ENCODE peak calls at places on chromosomes 7 and 10, in five cellular contexts. One of them, this sample, is unnamed.

GRCh38 chr7:495326-495725 is 24.3 kb downstream of the PDGFA start:
- DNase-seq in epithelial cell of esophagus: no peak
- DNase-seq in nephron progenitor cell: no peak
- DNase-seq in tibial artery: peak
- DNase-seq in brain microvascular endothelial cell: no peak
- DNase-seq in this sample: no peak

GRCh38 chr10:3263747-3264146 is 91.2 kb upstream of the PITRM1 start:
- DNase-seq in brain microvascular endothelial cell: no peak
- DNase-seq in tibial artery: no peak
- DNase-seq in epithelial cell of esophagus: no peak
- DNase-seq in nephron progenitor cell: no peak
- DNase-seq in this sample: no peak

GRCh38 chr10:15745748-15746147 is 26.0 kb upstream of the ITGA8 start:
- DNase-seq in nephron progenitor cell: no peak
- DNase-seq in brain microvascular endothelial cell: peak
- DNase-seq in tibial artery: no peak
- DNase-seq in epithelial cell of esophagus: no peak
- DNase-seq in this sample: no peak

GRCh38 chr10:24898501-24898900 is 53.9 kb downstream of the PRTFDC1 start:
- DNase-seq in epithelial cell of esophagus: no peak
- DNase-seq in tibial artery: no peak
- DNase-seq in nephron progenitor cell: no peak
- DNase-seq in brain microvascular endothelial cell: no peak
- DNase-seq in this sample: no peak

GRCh38 chr7:140417456-140418155 is 13.7 kb downstream of the RAB19 start:
- DNase-seq in nephron progenitor cell: no peak
- DNase-seq in tibial artery: no peak
- DNase-seq in brain microvascular endothelial cell: no peak
- DNase-seq in epithelial cell of esophagus: no peak
- DNase-seq in this sample: no peak

GRCh38 chr10:132482090-132482489 is 55.5 kb upstream of the INPP5A start:
- DNase-seq in brain microvascular endothelial cell: peak
- DNase-seq in nephron progenitor cell: no peak
- DNase-seq in tibial artery: no peak
- DNase-seq in epithelial cell of esophagus: peak
- DNase-seq in this sample: no peak

GRCh38 chr10:130795819-130796218 is 515.7 kb downstream of the TCERG1L start:
- DNase-seq in nephron progenitor cell: no peak
- DNase-seq in epithelial cell of esophagus: no peak
- DNase-seq in brain microvascular endothelial cell: no peak
- DNase-seq in tibial artery: no peak
- DNase-seq in this sample: no peak

GRCh38 chr10:80260295-80261243 is 28.9 kb downstream of the MAT1A start:
- DNase-seq in epithelial cell of esophagus: peak
- DNase-seq in brain microvascular endothelial cell: peak
- DNase-seq in nephron progenitor cell: peak
- DNase-seq in tibial artery: no peak
- DNase-seq in this sample: peak

GRCh38 chr7:80499350-80499955 is 12.4 kb downstream of the GNAT3 start:
- DNase-seq in nephron progenitor cell: no peak
- DNase-seq in brain microvascular endothelial cell: peak
- DNase-seq in tibial artery: peak
- DNase-seq in epithelial cell of esophagus: peak
- DNase-seq in this sample: no peak

GRCh38 chr7:19964198-19964597 is 190.8 kb upstream of the TMEM196 start:
- DNase-seq in brain microvascular endothelial cell: peak
- DNase-seq in nephron progenitor cell: no peak
- DNase-seq in epithelial cell of esophagus: peak
- DNase-seq in tibial artery: no peak
- DNase-seq in this sample: no peak

DNA sequence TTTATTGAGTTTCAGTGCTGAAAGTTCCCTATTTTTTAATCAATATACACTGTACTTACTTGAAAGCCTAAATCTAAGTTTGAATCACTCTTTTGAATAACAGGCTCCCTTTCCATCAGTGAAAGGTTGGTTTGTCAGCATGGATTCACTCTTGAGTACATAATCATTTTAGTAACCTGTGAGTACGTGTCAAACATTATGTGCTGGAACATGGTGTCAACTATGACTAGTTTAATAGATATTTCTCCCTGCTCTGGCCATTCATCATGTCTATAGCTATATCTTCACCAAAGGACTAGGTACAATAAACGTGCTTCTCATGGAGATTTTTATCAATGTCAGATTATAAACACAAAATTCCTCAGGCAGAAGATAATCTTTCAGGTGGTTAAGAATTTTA is 61.7 kb upstream of the MDFIC start:
- DNase-seq in nephron progenitor cell: no peak
- DNase-seq in tibial artery: no peak
- DNase-seq in brain microvascular endothelial cell: no peak
- DNase-seq in epithelial cell of esophagus: peak
- DNase-seq in this sample: no peak
- TF ChIP-seq CTCF in nephron progenitor cell: no peak
- TF ChIP-seq CTCF in tibial artery: no peak
- TF ChIP-seq CTCF in brain microvascular endothelial cell: no peak
- TF ChIP-seq CTCF in epithelial cell of esophagus: no peak
- TF ChIP-seq CTCF in this sample: no peak

DNA sequence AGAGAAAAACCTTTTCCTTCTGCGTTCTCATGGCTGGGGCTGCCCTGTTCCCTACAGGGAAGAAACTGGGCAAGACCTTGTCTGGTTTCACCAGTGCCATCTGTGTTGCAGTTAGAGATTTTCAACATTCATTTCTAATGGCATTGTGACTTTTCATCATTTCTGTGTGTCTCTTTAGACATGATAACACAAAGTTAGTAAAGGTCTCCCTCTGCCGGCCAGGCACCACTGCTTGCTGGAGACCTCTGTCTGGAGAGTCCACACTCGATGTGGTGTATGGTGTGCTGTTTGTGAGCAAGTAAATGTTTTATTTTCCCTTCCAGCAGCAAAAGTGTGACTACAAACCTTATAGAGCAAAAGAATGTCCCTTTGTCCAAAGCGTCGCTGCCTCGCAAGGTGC is 213.5 kb downstream of the PAXIP1 start:
- DNase-seq in nephron progenitor cell: peak
- DNase-seq in tibial artery: no peak
- DNase-seq in brain microvascular endothelial cell: no peak
- DNase-seq in epithelial cell of esophagus: no peak
- DNase-seq in this sample: peak
- TF ChIP-seq CTCF in nephron progenitor cell: peak
- TF ChIP-seq CTCF in tibial artery: no peak
- TF ChIP-seq CTCF in brain microvascular endothelial cell: no peak
- TF ChIP-seq CTCF in epithelial cell of esophagus: no peak
- TF ChIP-seq CTCF in this sample: peak

GRCh38 chr10:88889559-88890337 is 9.7 kb downstream of the STAMBPL1 start:
- DNase-seq in epithelial cell of esophagus: no peak
- DNase-seq in tibial artery: no peak
- DNase-seq in nephron progenitor cell: no peak
- DNase-seq in brain microvascular endothelial cell: no peak
- DNase-seq in this sample: no peak
- TF ChIP-seq CTCF in epithelial cell of esophagus: no peak
- TF ChIP-seq CTCF in tibial artery: no peak
- TF ChIP-seq CTCF in nephron progenitor cell: no peak
- TF ChIP-seq CTCF in brain microvascular endothelial cell: no peak
- TF ChIP-seq CTCF in this sample: no peak

GRCh38 chr7:1558181-1558811 is 2.3 kb upstream of the TMEM184A start:
- DNase-seq in brain microvascular endothelial cell: no peak
- DNase-seq in tibial artery: no peak
- DNase-seq in nephron progenitor cell: no peak
- DNase-seq in epithelial cell of esophagus: no peak
- DNase-seq in this sample: no peak
- TF ChIP-seq CTCF in brain microvascular endothelial cell: peak
- TF ChIP-seq CTCF in tibial artery: peak
- TF ChIP-seq CTCF in nephron progenitor cell: no peak
- TF ChIP-seq CTCF in epithelial cell of esophagus: no peak
- TF ChIP-seq CTCF in this sample: no peak

GRCh38 chr10:11212285-11212684 is 194.6 kb downstream of the CELF2 start:
- DNase-seq in epithelial cell of esophagus: no peak
- DNase-seq in brain microvascular endothelial cell: no peak
- DNase-seq in nephron progenitor cell: no peak
- DNase-seq in tibial artery: no peak
- DNase-seq in this sample: no peak
- TF ChIP-seq CTCF in epithelial cell of esophagus: no peak
- TF ChIP-seq CTCF in brain microvascular endothelial cell: no peak
- TF ChIP-seq CTCF in nephron progenitor cell: no peak
- TF ChIP-seq CTCF in tibial artery: no peak
- TF ChIP-seq CTCF in this sample: no peak

GRCh38 chr10:29951441-29951931 is 107.9 kb downstream of the JCAD start:
- DNase-seq in brain microvascular endothelial cell: peak
- DNase-seq in tibial artery: no peak
- DNase-seq in nephron progenitor cell: no peak
- DNase-seq in epithelial cell of esophagus: peak
- DNase-seq in this sample: no peak
- TF ChIP-seq CTCF in brain microvascular endothelial cell: no peak
- TF ChIP-seq CTCF in tibial artery: no peak
- TF ChIP-seq CTCF in nephron progenitor cell: no peak
- TF ChIP-seq CTCF in epithelial cell of esophagus: peak
- TF ChIP-seq CTCF in this sample: no peak

GRCh38 chr10:43693602-43694001 is 44.9 kb upstream of the ZNF32 start:
- DNase-seq in brain microvascular endothelial cell: peak
- DNase-seq in nephron progenitor cell: no peak
- DNase-seq in epithelial cell of esophagus: no peak
- DNase-seq in tibial artery: no peak
- DNase-seq in this sample: no peak

GRCh38 chr10:43689955-43690771 is 41.5 kb upstream of the ZNF32 start:
- DNase-seq in brain microvascular endothelial cell: peak
- DNase-seq in tibial artery: peak
- DNase-seq in epithelial cell of esophagus: peak
- DNase-seq in nephron progenitor cell: peak
- DNase-seq in this sample: peak

GRCh38 chr10:43694526-43694925 is 45.8 kb upstream of the ZNF32 start:
- DNase-seq in tibial artery: no peak
- DNase-seq in epithelial cell of esophagus: no peak
- DNase-seq in nephron progenitor cell: no peak
- DNase-seq in brain microvascular endothelial cell: no peak
- DNase-seq in this sample: no peak

GRCh38 chr10:43691503-43691902 is 42.8 kb upstream of the ZNF32 start:
- DNase-seq in nephron progenitor cell: no peak
- DNase-seq in epithelial cell of esophagus: no peak
- DNase-seq in tibial artery: no peak
- DNase-seq in brain microvascular endothelial cell: no peak
- DNase-seq in this sample: no peak

GRCh38 chr10:43692051-43692825 is 43.6 kb upstream of the ZNF32 start:
- DNase-seq in brain microvascular endothelial cell: no peak
- DNase-seq in nephron progenitor cell: no peak
- DNase-seq in tibial artery: no peak
- DNase-seq in epithelial cell of esophagus: no peak
- DNase-seq in this sample: no peak
- TF ChIP-seq CTCF in brain microvascular endothelial cell: no peak
- TF ChIP-seq CTCF in nephron progenitor cell: no peak
- TF ChIP-seq CTCF in tibial artery: no peak
- TF ChIP-seq CTCF in epithelial cell of esophagus: no peak
- TF ChIP-seq CTCF in this sample: no peak

DNA sequence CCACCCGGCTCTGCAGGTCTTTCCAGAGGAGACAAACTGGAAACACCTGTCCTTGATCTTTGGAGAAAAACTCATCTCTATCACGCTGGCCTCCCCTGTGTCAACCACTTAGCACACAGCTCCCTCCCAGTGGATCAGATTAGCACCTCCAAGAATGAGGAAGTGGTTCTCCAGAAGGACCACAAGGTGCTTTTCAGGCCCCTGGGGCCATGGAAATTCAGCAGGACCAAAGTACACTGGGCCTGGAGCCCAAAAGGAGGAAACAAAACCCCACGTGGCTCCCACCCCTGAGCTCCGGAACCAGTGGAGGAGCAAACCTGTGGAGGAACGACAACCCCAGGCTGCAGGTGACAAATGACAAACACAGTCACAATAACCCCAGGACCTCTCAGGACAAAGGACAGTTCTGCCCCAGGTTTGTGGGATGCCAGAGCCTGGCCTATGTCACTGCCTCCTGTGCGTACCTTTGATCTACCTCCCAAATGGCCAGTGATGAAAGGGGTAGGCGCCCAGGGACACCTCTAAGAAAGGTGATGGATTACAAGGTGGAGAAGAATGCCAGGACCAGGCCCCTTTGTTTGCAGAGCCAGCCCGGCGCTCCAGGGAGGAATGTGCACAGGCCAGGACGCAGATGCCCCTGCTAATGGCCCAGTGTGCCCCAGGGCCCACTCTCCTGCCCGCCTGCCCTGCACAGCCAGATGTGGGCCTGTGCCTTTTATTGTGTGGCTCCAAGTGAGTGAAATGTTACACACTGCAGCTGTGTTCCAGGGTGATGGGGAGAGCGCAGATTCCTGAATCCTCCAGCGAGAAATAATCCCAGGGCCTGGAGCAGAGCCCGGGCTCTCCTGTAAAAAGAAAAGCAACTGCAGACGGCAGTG is 5.6 kb downstream of the TNS3 start:
- DNase-seq in tibial artery: peak
- DNase-seq in epithelial cell of esophagus: peak
- DNase-seq in nephron progenitor cell: no peak
- DNase-seq in brain microvascular endothelial cell: no peak
- DNase-seq in this sample: no peak
- TF ChIP-seq CTCF in tibial artery: no peak
- TF ChIP-seq CTCF in epithelial cell of esophagus: no peak
- TF ChIP-seq CTCF in nephron progenitor cell: no peak
- TF ChIP-seq CTCF in brain microvascular endothelial cell: no peak
- TF ChIP-seq CTCF in this sample: no peak

GRCh38 chr10:72379776-72380175 is 25.1 kb upstream of the DNAJB12 start:
- DNase-seq in brain microvascular endothelial cell: no peak
- DNase-seq in tibial artery: no peak
- DNase-seq in nephron progenitor cell: no peak
- DNase-seq in epithelial cell of esophagus: no peak
- DNase-seq in this sample: no peak

GRCh38 chr10:72370201-72370722 is 15.5 kb upstream of the DNAJB12 start:
- DNase-seq in nephron progenitor cell: no peak
- DNase-seq in epithelial cell of esophagus: no peak
- DNase-seq in brain microvascular endothelial cell: no peak
- DNase-seq in tibial artery: no peak
- DNase-seq in this sample: no peak

GRCh38 chr10:72375173-72375572 is 20.5 kb upstream of the DNAJB12 start:
- DNase-seq in tibial artery: no peak
- DNase-seq in epithelial cell of esophagus: no peak
- DNase-seq in brain microvascular endothelial cell: no peak
- DNase-seq in nephron progenitor cell: no peak
- DNase-seq in this sample: no peak

GRCh38 chr10:72379062-72379461 is 24.3 kb upstream of the DNAJB12 start:
- DNase-seq in nephron progenitor cell: no peak
- DNase-seq in epithelial cell of esophagus: no peak
- DNase-seq in brain microvascular endothelial cell: no peak
- DNase-seq in tibial artery: no peak
- DNase-seq in this sample: no peak

DNA sequence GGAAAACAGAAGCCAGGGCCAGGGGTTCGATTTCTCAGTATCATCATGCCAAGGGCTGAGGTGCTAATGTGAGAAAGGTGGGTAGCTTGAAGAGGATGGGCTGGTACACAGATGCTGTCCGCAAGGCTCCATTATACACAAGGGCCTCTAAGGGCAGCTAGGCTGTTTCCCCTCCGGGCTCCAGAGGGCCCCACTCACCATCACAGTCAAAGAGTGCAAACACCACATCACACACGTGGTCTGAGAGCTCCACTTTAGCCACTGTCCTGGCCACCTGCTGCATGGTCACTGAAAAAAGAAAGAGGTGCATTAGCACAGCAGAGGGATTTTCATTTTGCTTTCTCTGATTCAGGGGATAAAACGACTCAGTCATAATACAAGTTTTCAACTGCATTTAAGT is 20.9 kb upstream of the DNAJB12 start:
- DNase-seq in brain microvascular endothelial cell: no peak
- DNase-seq in epithelial cell of esophagus: no peak
- DNase-seq in tibial artery: no peak
- DNase-seq in nephron progenitor cell: no peak
- DNase-seq in this sample: no peak
- TF ChIP-seq CTCF in brain microvascular endothelial cell: peak
- TF ChIP-seq CTCF in epithelial cell of esophagus: no peak
- TF ChIP-seq CTCF in tibial artery: no peak
- TF ChIP-seq CTCF in nephron progenitor cell: no peak
- TF ChIP-seq CTCF in this sample: peak